ENCODE peak calls at places on chromosomes 1 and 21, in seven cellular contexts. G, Q, Z, J, R, S and I are unnamed samples. For H3K27me3, the result is how much of the 10 kb centered on the place peaks cover.

GRCh38 chr1:154978360-154978759 is 3.9 kb downstream of the CKS1B start:
- DNase-seq in G (no peak), Q (no peak), Z (no peak), J (no peak), R (no peak), S (no peak), I (no peak)

GRCh38 chr1:108896160-108897150 is 19.7 kb downstream of the GPSM2 start:
- DNase-seq in G (no peak), Q (no peak), Z (no peak), J (peak), R (peak), S (no peak), I (no peak)

GRCh38 chr1:153288634-153289275 is 24.0 kb downstream of the PGLYRP3 start:
- DNase-seq in G (no peak), Q (no peak), Z (no peak), J (no peak), R (no peak), S (no peak), I (no peak)

GRCh38 chr21:28257276-28257675 is 735.4 kb downstream of the LTN1 start:
- DNase-seq in G (no peak), Q (no peak), Z (no peak), J (no peak), R (peak), S (no peak), I (no peak)

GRCh38 chr1:217747156-217747769 is 116.1 kb downstream of the SPATA17 start:
- DNase-seq in G (no peak), Q (peak), Z (no peak), J (peak), R (peak), S (no peak), I (no peak)

GRCh38 chr1:227910506-227910905 is 37.2 kb downstream of the WNT9A start:
- DNase-seq in G (no peak), Q (no peak), Z (no peak), J (no peak), R (no peak), S (no peak), I (no peak)

GRCh38 chr1:26027716-26028489 is 6.3 kb downstream of the EXTL1 start:
- DNase-seq in G (no peak), Q (no peak), Z (no peak), J (no peak), R (no peak), S (no peak), I (no peak)

GRCh38 chr1:63828322-63829044 is 54.7 kb downstream of the ROR1 start:
- DNase-seq in G (no peak), Q (no peak), Z (no peak), J (no peak), R (no peak), S (no peak), I (no peak)

GRCh38 chr1:234234199-234234598 is 139.1 kb upstream of the COA6 start:
- DNase-seq in G (no peak), Q (no peak), Z (no peak), J (no peak), R (no peak), S (no peak), I (no peak)

GRCh38 chr1:198534540-198535413 is 5.7 kb downstream of the ATP6V1G3 start:
- DNase-seq in G (no peak), Q (no peak), Z (no peak), J (no peak), R (no peak), S (no peak), I (no peak)

GRCh38 chr1:247747616-247748015 is 325 bp downstream of the OR14A2 start:
- DNase-seq in G (no peak), Q (peak), Z (no peak), J (no peak), R (peak), S (no peak), I (no peak)

GRCh38 chr1:917076-917459 is 6.7 kb upstream of the SAMD11 start:
- DNase-seq in G (no peak), Q (no peak), Z (no peak), J (no peak), R (no peak), S (no peak), I (no peak)

GRCh38 chr21:43622796-43623195 is 36.5 kb downstream of the HSF2BP start:
- DNase-seq in G (no peak), Q (no peak), Z (no peak), J (no peak), R (no peak), S (no peak), I (no peak)

GRCh38 chr1:76179297-76179696 is 104.8 kb downstream of the ST6GALNAC3 start:
- DNase-seq in G (no peak), Q (no peak), Z (no peak), J (no peak), R (no peak), S (no peak), I (no peak)

GRCh38 chr1:151493042-151493441 is 18.1 kb upstream of the CGN start:
- DNase-seq in G (no peak), Q (no peak), Z (no peak), J (no peak), R (no peak), S (no peak), I (no peak)

GRCh38 chr1:20491178-20491577 is 5.2 kb upstream of the CAMK2N1 start:
- DNase-seq in G (no peak), Q (no peak), Z (no peak), J (no peak), R (no peak), S (no peak), I (no peak)

GRCh38 chr1:155127105-155127671 is 488 bp upstream of the EFNA1 start:
- DNase-seq in G (peak), Q (peak), Z (no peak), J (no peak), R (peak), S (peak), I (no peak)

GRCh38 chr1:35633526-35633925 is 7.8 kb downstream of the PSMB2 start:
- DNase-seq in G (no peak), Q (no peak), Z (no peak), J (no peak), R (no peak), S (no peak), I (no peak)

GRCh38 chr21:39098696-39099111 is 84.5 kb downstream of the PSMG1 start:
- DNase-seq in G (no peak), Q (no peak), Z (no peak), J (no peak), R (no peak), S (no peak), I (no peak)

GRCh38 chr1:53378932-53379661 is 51.2 kb upstream of the LRP8 start:
- DNase-seq in G (no peak), Q (no peak), Z (no peak), J (no peak), R (no peak), S (no peak), I (no peak)

GRCh38 chr1:218642033-218642954 is 297.2 kb downstream of the TGFB2 start:
- DNase-seq in G (no peak), Q (no peak), Z (no peak), J (no peak), R (peak), S (no peak), I (no peak)

GRCh38 chr1:26854953-26855352 is 8.0 kb upstream of the SFN start:
- DNase-seq in G (no peak), Q (no peak), Z (no peak), J (no peak), R (no peak), S (no peak), I (no peak)

GRCh38 chr21:25806053-25806452 is 71.3 kb downstream of the GABPA start:
- DNase-seq in G (no peak), Q (no peak), Z (no peak), J (no peak), R (no peak), S (no peak), I (no peak)

GRCh38 chr1:43935711-43936427 is 2.3 kb downstream of the ARTN start:
- DNase-seq in G (no peak), Q (no peak), Z (no peak), J (no peak), R (no peak), S (peak), I (no peak)

GRCh38 chr1:114025609-114026401 is 46.5 kb downstream of the OLFML3 start:
- DNase-seq in G (no peak), Q (no peak), Z (no peak), J (no peak), R (no peak), S (no peak), I (no peak)

GRCh38 chr1:100443739-100444571 is 91.6 kb downstream of the CDC14A start:
- DNase-seq in G (no peak), Q (no peak), Z (no peak), J (peak), R (peak), S (no peak), I (no peak)

GRCh38 chr1:100438375-100438774 is 86.1 kb downstream of the CDC14A start:
- DNase-seq in G (no peak), Q (no peak), Z (no peak), J (no peak), R (no peak), S (no peak), I (no peak)

GRCh38 chr1:100438789-100439188 is 86.5 kb downstream of the CDC14A start:
- DNase-seq in G (no peak), Q (no peak), Z (no peak), J (no peak), R (no peak), S (no peak), I (no peak)

GRCh38 chr1:100441651-100442050 is 89.3 kb downstream of the CDC14A start:
- DNase-seq in G (no peak), Q (no peak), Z (no peak), J (no peak), R (no peak), S (no peak), I (no peak)

GRCh38 chr1:100440075-100440809 is 87.9 kb downstream of the CDC14A start:
- DNase-seq in G (peak), Q (no peak), Z (peak), J (no peak), R (no peak), S (peak), I (no peak)
- H3K27ac ChIP-seq in G (peak), Q (no peak), Z (peak), J (no peak), R (no peak), S (peak), I (peak)

GRCh38 chr1:3767328-3767925 is 5.1 kb upstream of the SMIM1 start:
- DNase-seq in G (no peak), Q (no peak), Z (no peak), J (no peak), R (no peak), S (no peak), I (no peak)
- H3K27me3 ChIP-seq in G (under half), Q (under half), Z (under half), J (under half), R (under half), S (under half), I (under half)

DNA sequence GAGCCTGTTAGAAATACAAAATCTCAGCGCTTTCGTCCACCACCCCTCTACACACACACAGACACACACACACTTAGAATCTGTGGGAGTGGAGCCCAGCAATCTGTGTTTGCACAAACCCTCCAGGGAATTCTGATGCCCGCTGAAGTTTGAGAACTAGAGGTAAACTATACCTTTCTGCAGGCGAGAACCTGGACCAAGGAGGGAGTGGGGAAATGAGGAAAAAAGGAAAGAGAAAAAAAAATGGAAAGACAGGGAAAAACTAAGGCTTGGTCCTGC is 468 bp upstream of the NIBAN1 start:
- DNase-seq in G (no peak), Q (no peak), Z (no peak), J (no peak), R (no peak), S (no peak), I (no peak)
- H3K27ac ChIP-seq in G (peak), Q (no peak), Z (no peak), J (no peak), R (no peak), S (peak), I (peak)

GRCh38 chr1:16028237-16029002 is 6.6 kb downstream of the CLCNKA start:
- DNase-seq in G (no peak), Q (no peak), Z (no peak), J (no peak), R (no peak), S (no peak), I (no peak)

GRCh38 chr1:16032388-16033100 is 10.7 kb downstream of the CLCNKA start:
- DNase-seq in G (peak), Q (peak), Z (peak), J (peak), R (peak), S (peak), I (peak)

GRCh38 chr1:16026723-16027484 is 5.1 kb downstream of the CLCNKA start:
- DNase-seq in G (no peak), Q (no peak), Z (peak), J (no peak), R (no peak), S (peak), I (no peak)

GRCh38 chr1:16031551-16031950 is 9.7 kb downstream of the CLCNKA start:
- DNase-seq in G (no peak), Q (no peak), Z (no peak), J (no peak), R (no peak), S (no peak), I (no peak)

DNA sequence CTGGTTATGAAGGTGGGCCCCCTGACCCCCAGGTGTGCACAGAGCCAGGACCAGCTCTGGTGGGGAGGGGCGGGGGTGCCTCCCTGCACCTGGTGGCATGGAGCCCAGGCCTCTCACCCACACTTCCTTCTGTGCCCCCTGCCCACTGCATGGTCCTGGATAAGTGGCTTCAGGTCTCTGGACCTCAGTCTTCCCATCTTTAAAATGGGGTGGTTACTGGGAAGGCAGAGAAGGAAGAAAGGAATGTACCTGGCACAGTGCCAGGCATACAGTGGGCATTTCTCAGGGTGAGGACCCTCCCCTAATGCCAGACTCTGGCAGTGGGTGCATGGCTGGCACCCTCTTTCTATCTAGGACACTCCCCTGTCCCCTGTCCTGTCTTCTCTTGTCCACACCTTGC is 7.5 kb downstream of the CLCNKA start:
- DNase-seq in G (no peak), Q (no peak), Z (no peak), J (no peak), R (no peak), S (no peak), I (no peak)
- H3K27me3 ChIP-seq in G (under half), Q (under half), Z (under half), J (under half), R (under half), S (under half), I (under half)

GRCh38 chr1:47212636-47213229 is 19.3 kb downstream of the TAL1 start:
- DNase-seq in G (no peak), Q (no peak), Z (no peak), J (no peak), R (no peak), S (no peak), I (no peak)
- H3K27ac ChIP-seq in G (peak), Q (no peak), Z (no peak), J (no peak), R (no peak), S (no peak), I (peak)

GRCh38 chr1:41662061-41662655 is 177.7 kb upstream of the EDN2 start:
- DNase-seq in G (peak), Q (no peak), Z (peak), J (peak), R (peak), S (peak), I (no peak)

GRCh38 chr1:41660570-41661427 is 176.3 kb upstream of the EDN2 start:
- DNase-seq in G (no peak), Q (no peak), Z (no peak), J (no peak), R (no peak), S (no peak), I (no peak)

GRCh38 chr1:41662656-41663437 is 178.4 kb upstream of the EDN2 start:
- DNase-seq in G (peak), Q (peak), Z (no peak), J (no peak), R (peak), S (no peak), I (no peak)

GRCh38 chr1:41659903-41660302 is 175.4 kb upstream of the EDN2 start:
- DNase-seq in G (no peak), Q (no peak), Z (no peak), J (no peak), R (no peak), S (no peak), I (no peak)

DNA sequence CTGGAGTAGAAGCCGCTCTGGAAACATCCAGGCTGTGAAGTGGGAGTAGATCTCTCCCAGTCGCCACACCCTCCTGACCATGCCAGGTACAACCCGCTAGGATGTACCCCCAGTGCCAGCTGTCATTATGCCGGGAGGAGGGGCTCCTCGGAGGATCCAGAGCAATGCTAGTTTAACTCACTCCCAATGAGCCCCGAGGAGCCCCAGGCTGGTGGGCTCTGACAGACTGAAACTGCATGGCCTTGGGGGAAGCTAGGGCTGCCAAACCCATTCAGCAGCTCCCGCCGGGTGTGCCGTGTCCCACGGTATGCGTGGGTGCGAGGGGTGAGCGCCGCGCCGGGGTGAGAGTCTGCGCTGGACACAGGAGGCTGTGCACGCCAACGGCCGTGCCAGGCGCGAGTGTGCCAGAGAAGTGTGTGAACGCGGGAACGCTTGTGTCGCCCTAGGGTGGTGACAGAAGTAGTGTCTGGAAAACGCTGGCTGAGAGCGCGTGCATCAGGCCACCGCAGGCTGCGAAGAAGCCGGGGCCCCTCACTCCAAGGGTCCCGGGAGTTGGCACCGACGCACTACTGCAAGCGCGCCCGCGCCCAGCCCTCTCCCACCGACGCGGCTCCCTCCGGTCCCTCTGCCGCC is 177.1 kb upstream of the EDN2 start:
- DNase-seq in G (no peak), Q (peak), Z (no peak), J (no peak), R (no peak), S (no peak), I (no peak)
- H3K27me3 ChIP-seq in G (under half), Q (under half), Z (under half), J (under half), R (under half), S (under half), I (under half)

GRCh38 chr1:245751111-245751510 is 596.3 kb downstream of the KIF26B start:
- DNase-seq in G (no peak), Q (no peak), Z (no peak), J (peak), R (peak), S (no peak), I (no peak)
- H3K27ac ChIP-seq in G (no peak), Q (no peak), Z (no peak), J (no peak), R (no peak), S (no peak), I (no peak)

GRCh38 chr1:210076620-210077019 is 138.6 kb downstream of the SYT14 start:
- DNase-seq in G (no peak), Q (no peak), Z (no peak), J (no peak), R (no peak), S (no peak), I (no peak)

GRCh38 chr1:210087058-210087457 is 145.5 kb upstream of the SERTAD4 start:
- DNase-seq in G (no peak), Q (no peak), Z (no peak), J (no peak), R (no peak), S (no peak), I (no peak)

GRCh38 chr1:210085359-210085758 is 147.2 kb upstream of the SERTAD4 start:
- DNase-seq in G (no peak), Q (no peak), Z (no peak), J (no peak), R (no peak), S (no peak), I (no peak)

DNA sequence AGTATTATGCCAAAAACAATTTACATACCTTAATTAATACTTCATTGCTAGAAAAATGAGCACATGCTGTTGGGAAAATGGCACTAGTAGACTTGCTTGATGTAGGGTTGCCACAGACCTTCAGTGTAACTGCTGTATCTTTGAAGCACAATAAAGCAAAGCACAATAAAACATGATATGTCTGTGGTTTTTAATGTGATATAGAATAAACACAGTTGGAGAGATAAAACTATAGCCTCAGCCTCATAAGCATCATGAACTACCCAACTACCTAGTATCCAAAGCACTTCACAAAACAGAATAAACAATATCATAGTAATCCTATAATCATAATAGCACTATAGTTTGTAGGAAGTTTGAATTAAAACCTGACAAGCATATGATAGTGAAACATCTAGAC is 143.5 kb downstream of the SYT14 start:
- DNase-seq in G (no peak), Q (no peak), Z (no peak), J (no peak), R (no peak), S (no peak), I (no peak)
- H3K27me3 ChIP-seq in G (under half), Q (under half), Z (under half), J (under half), R (under half), S (under half), I (under half)

GRCh38 chr1:116825400-116825734 is 71.1 kb downstream of the CD2 start:
- DNase-seq in G (peak), Q (no peak), Z (no peak), J (no peak), R (peak), S (no peak), I (no peak)
- H3K27ac ChIP-seq in G (peak), Q (no peak), Z (no peak), J (no peak), R (no peak), S (no peak), I (no peak)